ENCODE peak calls at places on chromosomes 1 and 21, in nine cellular contexts. N is sigmoid colon; J is lower lobe of right lung; O is lung; V is ovary; P is naive thymus-derived CD4-positive, alpha-beta T cell; I is CD8-positive, alpha-beta memory T cell; B is kidney; C is MM.1S. D is an unnamed sample.

GRCh38 chr1:39965051-39965450 is 10.1 kb downstream of the MFSD2A start:
- DNase-seq in N (no peak), J (peak; percentile 62), O (no peak), V (no peak), P (no peak), I (no peak), B (no peak), C (no peak), D (no peak)

GRCh38 chr1:43858324-43858723 is 75.3 kb upstream of the ARTN start:
- DNase-seq in N (peak; percentile 84), J (peak; percentile 61), O (peak; percentile 76), V (peak; percentile 72), P (no peak), I (no peak), B (no peak), C (peak; percentile 34), D (no peak)

GRCh38 chr1:212290608-212291007 is 5.4 kb downstream of the PPP2R5A start:
- DNase-seq in N (no peak), J (no peak), O (no peak), V (no peak), P (no peak), I (no peak), B (no peak), C (no peak), D (peak; percentile 49)

GRCh38 chr21:44303490-44303981 is 3.7 kb downstream of the PFKL start:
- DNase-seq in N (no peak), J (no peak), O (no peak), V (no peak), P (no peak), I (no peak), B (peak; percentile 91), C (no peak), D (no peak)

GRCh38 chr1:21059021-21059420 is 117.7 kb downstream of the EIF4G3 start:
- DNase-seq in N (no peak), J (no peak), O (no peak), V (no peak), P (no peak), I (no peak), B (no peak), C (no peak), D (no peak)

GRCh38 chr1:238895911-238896310 is 490.5 kb upstream of the CHRM3 start:
- DNase-seq in N (no peak), J (no peak), O (no peak), V (no peak), P (no peak), I (no peak), B (no peak), C (peak; percentile 91), D (no peak)

GRCh38 chr1:6785721-6786505 is 659 bp downstream of the CAMTA1 start:
- DNase-seq in N (peak; percentile 69), J (peak; percentile 51), O (no peak), V (peak; percentile 72), P (peak; percentile 40), I (peak; percentile 26), B (peak; percentile 84), C (peak; percentile 32), D (peak; percentile 50)

GRCh38 chr1:179823693-179824092 is 53.9 kb downstream of the TOR1AIP2 start:
- DNase-seq in N (peak; percentile 35), J (no peak), O (no peak), V (no peak), P (no peak), I (no peak), B (no peak), C (no peak), D (no peak)

GRCh38 chr1:233587958-233588799 is 25.7 kb upstream of the KCNK1 start:
- DNase-seq in N (no peak), J (no peak), O (no peak), V (no peak), P (no peak), I (no peak), B (peak; percentile 43), C (no peak), D (no peak)

GRCh38 chr1:113091988-113092602 is 19.1 kb downstream of the LRIG2 start:
- DNase-seq in N (no peak), J (no peak), O (no peak), V (no peak), P (no peak), I (no peak), B (no peak), C (no peak), D (no peak)

GRCh38 chr1:178389441-178389840 is 107.3 kb downstream of the CLEC20A start:
- DNase-seq in N (no peak), J (no peak), O (no peak), V (no peak), P (no peak), I (no peak), B (no peak), C (no peak), D (no peak)

GRCh38 chr1:169529068-169529642 is 43.4 kb upstream of the SLC19A2 start:
- DNase-seq in N (no peak), J (no peak), O (peak; percentile 86), V (no peak), P (no peak), I (no peak), B (no peak), C (peak; percentile 63), D (no peak)

GRCh38 chr21:44548381-44548780 is 2.9 kb downstream of the KRTAP10-2 start:
- DNase-seq in N (no peak), J (no peak), O (no peak), V (no peak), P (no peak), I (no peak), B (no peak), C (no peak), D (no peak)

GRCh38 chr1:164659621-164660414 is 100.8 kb downstream of the PBX1 start:
- DNase-seq in N (no peak), J (peak; percentile 55), O (peak; percentile 67), V (no peak), P (no peak), I (no peak), B (no peak), C (no peak), D (no peak)

GRCh38 chr1:30700528-30701265 is 22.7 kb downstream of the MATN1 start:
- DNase-seq in N (peak; percentile 95), J (no peak), O (no peak), V (peak; percentile 60), P (no peak), I (no peak), B (peak; percentile 54), C (no peak), D (no peak)

DNA sequence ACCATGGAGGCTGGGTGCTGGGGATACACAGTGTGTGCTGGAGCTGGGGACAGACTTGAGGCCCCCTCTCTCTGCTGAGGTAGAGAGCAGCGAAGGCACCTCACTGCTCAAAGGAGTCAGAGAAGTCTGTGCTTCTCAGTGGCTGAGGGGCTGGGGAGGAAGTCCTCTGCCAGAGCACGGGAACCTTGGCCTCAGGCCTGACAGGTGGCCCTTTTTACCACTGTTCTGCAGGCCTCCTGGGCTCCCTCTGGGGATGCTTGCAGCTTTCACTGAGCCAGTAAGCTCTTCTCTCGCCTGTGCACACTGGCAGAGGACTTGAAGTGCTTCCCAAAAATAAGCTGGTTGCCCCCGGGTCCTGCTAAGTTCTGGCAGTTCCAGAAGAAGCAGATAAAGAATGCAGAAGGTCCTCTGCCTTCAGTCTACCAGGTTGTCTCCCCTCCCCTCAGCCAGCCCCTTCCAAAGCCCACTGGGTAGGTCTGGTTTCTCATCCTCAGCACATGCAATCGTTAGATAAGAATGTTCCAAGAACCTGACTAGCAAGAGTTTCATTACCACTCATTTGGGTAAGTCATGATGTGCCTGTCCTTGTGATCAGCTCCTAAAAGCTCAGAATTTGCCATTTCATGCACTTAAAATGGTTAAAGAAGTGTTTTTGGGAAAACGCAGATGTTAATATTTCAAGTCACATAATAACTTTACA is 53.9 kb downstream of the TENT5C start:
- DNase-seq in N (no peak), J (no peak), O (no peak), V (no peak), P (no peak), I (no peak), B (no peak), C (peak; percentile 71), D (peak; percentile 56)
- H3K4me1 ChIP-seq in N (no peaks in the 10 kb centered on the region), J (peaks cover 24% of the 10 kb centered on the region), O (no peaks in the 10 kb centered on the region), V (no peaks in the 10 kb centered on the region), P (peaks cover 91% of the 10 kb centered on the region), I (peaks cover 93% of the 10 kb centered on the region), B (peaks cover 2% of the 10 kb centered on the region), C (peaks cover 89% of the 10 kb centered on the region), D (peaks cover 96% of the 10 kb centered on the region)

GRCh38 chr21:34989337-34990151 is 59.6 kb downstream of the RUNX1 start:
- DNase-seq in N (no peak), J (no peak), O (no peak), V (no peak), P (no peak), I (no peak), B (no peak), C (no peak), D (peak; percentile 54)
- H3K4me3 ChIP-seq in N (no peak overlapping the region), J (no peak overlapping the region), O (no peak overlapping the region), V (no peak overlapping the region), P (no peak overlapping the region), I (no peak overlapping the region), B (no peak overlapping the region), C (no peak overlapping the region), D (peak overlapping the region; percentile 23)

GRCh38 chr1:81498370-81499184 is 302.2 kb upstream of the ADGRL2 start:
- DNase-seq in N (no peak), J (no peak), O (no peak), V (no peak), P (no peak), I (no peak), B (no peak), C (peak; percentile 25), D (no peak)

GRCh38 chr1:81492628-81493027 is 308.1 kb upstream of the ADGRL2 start:
- DNase-seq in N (no peak), J (no peak), O (no peak), V (no peak), P (no peak), I (no peak), B (no peak), C (no peak), D (no peak)

GRCh38 chr1:81489372-81489934 is 311.3 kb upstream of the ADGRL2 start:
- DNase-seq in N (no peak), J (no peak), O (no peak), V (no peak), P (no peak), I (no peak), B (no peak), C (no peak), D (no peak)

DNA sequence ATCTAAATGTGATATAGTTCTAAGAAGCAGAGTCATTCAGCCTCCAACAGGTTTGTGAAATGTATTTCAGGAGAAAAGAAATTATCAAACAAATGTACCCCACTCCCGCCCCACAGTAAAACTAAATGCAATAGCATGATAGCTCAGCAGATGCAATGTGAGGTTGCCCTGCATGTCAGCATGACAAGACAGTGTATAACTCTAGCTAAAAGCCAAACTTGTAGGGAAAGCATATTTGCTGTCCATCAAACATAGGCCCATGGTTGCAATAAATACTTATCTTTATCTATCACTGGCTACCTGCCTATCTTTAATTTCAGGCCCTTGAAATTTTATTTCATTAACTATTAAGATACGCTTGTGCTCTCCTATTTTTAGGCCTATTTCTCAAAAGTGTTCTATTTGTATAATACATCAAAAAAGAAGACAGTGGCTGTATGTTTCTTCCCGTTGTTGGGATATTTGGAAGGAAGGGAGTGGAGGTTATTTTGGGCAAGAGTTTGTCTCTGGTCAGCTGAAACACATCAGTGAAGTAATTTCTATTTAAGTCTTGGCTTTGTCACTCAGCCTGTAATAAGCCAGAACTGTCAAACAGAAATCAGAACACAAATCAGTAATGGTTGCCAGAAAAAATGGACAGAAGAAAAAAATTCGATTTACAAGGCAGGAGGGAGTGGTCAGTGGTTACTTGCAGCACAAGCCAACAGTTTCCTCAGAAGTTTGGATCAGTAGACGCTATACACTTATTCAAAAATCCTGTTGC is 307.5 kb upstream of the ADGRL2 start:
- DNase-seq in N (no peak), J (no peak), O (no peak), V (no peak), P (no peak), I (no peak), B (no peak), C (no peak), D (no peak)
- H3K4me1 ChIP-seq in N (no peaks in the 10 kb centered on the region), J (peaks cover 12% of the 10 kb centered on the region), O (peaks cover 17% of the 10 kb centered on the region), V (no peaks in the 10 kb centered on the region), P (no peaks in the 10 kb centered on the region), I (no peaks in the 10 kb centered on the region), B (no peaks in the 10 kb centered on the region), C (no peaks in the 10 kb centered on the region), D (no peaks in the 10 kb centered on the region)

GRCh38 chr1:51990478-51990965 is at the start of gene RAB3B:
- DNase-seq in N (no peak), J (peak; percentile 68), O (peak; percentile 58), V (peak; percentile 83), P (peak; percentile 47), I (peak; percentile 55), B (peak; percentile 83), C (peak; percentile 86), D (peak; percentile 53)
- H3K4me3 ChIP-seq in N (no peak within 1 kb of the TSS), J (peak within 1 kb of the TSS; percentile 49), O (no peak within 1 kb of the TSS), V (peak within 1 kb of the TSS; percentile 35), P (peak within 1 kb of the TSS; percentile 43), I (peak within 1 kb of the TSS; percentile 47), B (peak within 1 kb of the TSS; percentile 7), C (peak within 1 kb of the TSS; percentile 71), D (peak within 1 kb of the TSS; percentile 10)

D was measured in CD4-positive, CD25-positive, alpha-beta regulatory T cell.